ENCODE peak calls at places on chromosomes 16 and 17, in five cellular contexts. One of them, this sample, is unnamed.

GRCh38 chr16:89365044-89365467 is 125.3 kb downstream of the ANKRD11 start:
- DNase-seq in uterus: no peak
- DNase-seq in Panc1: no peak
- DNase-seq in left ventricle myocardium inferior: no peak
- DNase-seq in body of pancreas: no peak
- DNase-seq in this sample: no peak

GRCh38 chr17:42438600-42439567 is 15.8 kb upstream of the CAVIN1 start:
- DNase-seq in uterus: no peak
- DNase-seq in Panc1: no peak
- DNase-seq in left ventricle myocardium inferior: no peak
- DNase-seq in body of pancreas: peak; percentile 48
- DNase-seq in this sample: no peak

GRCh38 chr16:89330177-89330856 is 112.8 kb downstream of the ZNF778 start:
- DNase-seq in uterus: no peak
- DNase-seq in Panc1: no peak
- DNase-seq in left ventricle myocardium inferior: peak; percentile 43
- DNase-seq in body of pancreas: peak; percentile 76
- DNase-seq in this sample: no peak

GRCh38 chr16:23345237-23345636 is 43.1 kb downstream of the SCNN1B start:
- DNase-seq in uterus: no peak
- DNase-seq in Panc1: no peak
- DNase-seq in left ventricle myocardium inferior: no peak
- DNase-seq in body of pancreas: no peak
- DNase-seq in this sample: no peak

GRCh38 chr16:58931436-58931835 is 197.3 kb upstream of the GOT2 start:
- DNase-seq in uterus: no peak
- DNase-seq in Panc1: no peak
- DNase-seq in left ventricle myocardium inferior: no peak
- DNase-seq in body of pancreas: no peak
- DNase-seq in this sample: no peak

GRCh38 chr17:37791434-37791833 is 46.6 kb upstream of the HNF1B start:
- DNase-seq in uterus: no peak
- DNase-seq in Panc1: no peak
- DNase-seq in left ventricle myocardium inferior: no peak
- DNase-seq in body of pancreas: peak; percentile 62
- DNase-seq in this sample: no peak

GRCh38 chr17:66667491-66668030 is 167.4 kb upstream of the CACNG5 start:
- DNase-seq in uterus: no peak
- DNase-seq in Panc1: no peak
- DNase-seq in left ventricle myocardium inferior: no peak
- DNase-seq in body of pancreas: no peak
- DNase-seq in this sample: no peak

GRCh38 chr17:27888945-27889344 is 4.2 kb downstream of the LYRM9 start:
- DNase-seq in uterus: no peak
- DNase-seq in Panc1: no peak
- DNase-seq in left ventricle myocardium inferior: no peak
- DNase-seq in body of pancreas: peak; percentile 85
- DNase-seq in this sample: no peak

GRCh38 chr17:16171613-16172012 is 43.7 kb downstream of the NCOR1 start:
- DNase-seq in uterus: no peak
- DNase-seq in Panc1: peak; percentile 39
- DNase-seq in left ventricle myocardium inferior: no peak
- DNase-seq in body of pancreas: peak; percentile 32
- DNase-seq in this sample: no peak

GRCh38 chr17:73203135-73203787 is 10.4 kb downstream of the COG1 start:
- DNase-seq in uterus: peak; percentile 26
- DNase-seq in Panc1: no peak
- DNase-seq in left ventricle myocardium inferior: no peak
- DNase-seq in body of pancreas: peak; percentile 84
- DNase-seq in this sample: no peak

GRCh38 chr17:83189013-83189672 is 109.7 kb downstream of the METRNL start:
- DNase-seq in uterus: no peak
- DNase-seq in Panc1: no peak
- DNase-seq in left ventricle myocardium inferior: no peak
- DNase-seq in body of pancreas: peak; percentile 1
- DNase-seq in this sample: peak; percentile 90

GRCh38 chr16:23575834-23576233 is 18.3 kb downstream of the UBFD1 start:
- DNase-seq in uterus: no peak
- DNase-seq in Panc1: no peak
- DNase-seq in left ventricle myocardium inferior: no peak
- DNase-seq in body of pancreas: no peak
- DNase-seq in this sample: no peak

GRCh38 chr17:14871921-14872320 is 393.2 kb downstream of the PMP22 start:
- DNase-seq in uterus: no peak
- DNase-seq in Panc1: no peak
- DNase-seq in left ventricle myocardium inferior: no peak
- DNase-seq in body of pancreas: no peak
- DNase-seq in this sample: no peak

GRCh38 chr16:87725596-87726235 is 40.1 kb downstream of the KLHDC4 start:
- DNase-seq in uterus: no peak
- DNase-seq in Panc1: no peak
- DNase-seq in left ventricle myocardium inferior: no peak
- DNase-seq in body of pancreas: no peak
- DNase-seq in this sample: no peak

GRCh38 chr17:27937026-27937546 is 43.9 kb upstream of the LYRM9 start:
- DNase-seq in uterus: no peak
- DNase-seq in Panc1: no peak
- DNase-seq in left ventricle myocardium inferior: no peak
- DNase-seq in body of pancreas: no peak
- DNase-seq in this sample: no peak

GRCh38 chr16:56425439-56425832 is at the start of gene AMFR:
- DNase-seq in uterus: peak; percentile 48
- DNase-seq in Panc1: no peak
- DNase-seq in left ventricle myocardium inferior: peak; percentile 73
- DNase-seq in body of pancreas: peak; percentile 67
- DNase-seq in this sample: no peak

GRCh38 chr17:1865252-1866037 is 35.6 kb downstream of the RPA1 start:
- DNase-seq in uterus: no peak
- DNase-seq in Panc1: peak; percentile 18
- DNase-seq in left ventricle myocardium inferior: no peak
- DNase-seq in body of pancreas: peak; percentile 52
- DNase-seq in this sample: no peak

GRCh38 chr17:63647936-63648335 is 25.7 kb downstream of the MAP3K3 start:
- DNase-seq in uterus: no peak
- DNase-seq in Panc1: no peak
- DNase-seq in left ventricle myocardium inferior: no peak
- DNase-seq in body of pancreas: no peak
- DNase-seq in this sample: no peak

GRCh38 chr17:56125830-56126819 is 27.1 kb upstream of the ANKFN1 start:
- DNase-seq in uterus: no peak
- DNase-seq in Panc1: no peak
- DNase-seq in left ventricle myocardium inferior: no peak
- DNase-seq in body of pancreas: peak; percentile 41
- DNase-seq in this sample: no peak

GRCh38 chr17:17376362-17376761 is 73.2 kb downstream of the NT5M start:
- DNase-seq in uterus: no peak
- DNase-seq in Panc1: peak; percentile 55
- DNase-seq in left ventricle myocardium inferior: no peak
- DNase-seq in body of pancreas: no peak
- DNase-seq in this sample: no peak

GRCh38 chr16:81532491-81533174 is 88.0 kb downstream of the CMIP start:
- DNase-seq in uterus: no peak
- DNase-seq in Panc1: no peak
- DNase-seq in left ventricle myocardium inferior: no peak
- DNase-seq in body of pancreas: peak; percentile 80
- DNase-seq in this sample: no peak

GRCh38 chr16:72066747-72067146 is 3.7 kb downstream of the HPR start:
- DNase-seq in uterus: no peak
- DNase-seq in Panc1: peak; percentile 15
- DNase-seq in left ventricle myocardium inferior: no peak
- DNase-seq in body of pancreas: peak; percentile 32
- DNase-seq in this sample: no peak

DNA sequence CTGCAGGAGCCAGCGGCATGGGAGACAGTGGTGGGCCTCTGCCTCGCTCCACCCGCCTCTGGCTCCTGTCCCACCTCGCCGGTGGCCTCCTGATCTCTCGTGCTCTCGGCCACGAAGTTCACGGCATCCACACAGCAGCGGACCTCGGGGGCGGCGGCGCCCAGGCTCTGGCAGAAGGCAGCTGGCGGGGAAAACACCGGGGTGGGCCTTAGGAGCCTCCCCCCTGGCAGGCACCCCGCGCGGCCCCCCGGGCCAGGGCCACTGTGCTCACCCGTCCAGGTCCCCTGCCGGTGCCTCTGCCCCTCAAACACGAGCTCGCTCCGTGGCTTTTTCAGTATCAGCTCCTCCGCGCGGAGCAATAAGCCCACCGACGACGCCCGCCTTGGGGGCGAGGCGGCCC is 409 bp upstream of the C17orf107 start:
- DNase-seq in uterus: no peak
- DNase-seq in Panc1: no peak
- DNase-seq in left ventricle myocardium inferior: no peak
- DNase-seq in body of pancreas: peak; percentile 18
- DNase-seq in this sample: no peak
- H3K4me1 ChIP-seq in uterus: no peaks in the 10 kb centered on the region
- H3K4me1 ChIP-seq in Panc1: no peaks in the 10 kb centered on the region
- H3K4me1 ChIP-seq in left ventricle myocardium inferior: peaks cover 44% of the 10 kb centered on the region
- H3K4me1 ChIP-seq in body of pancreas: peaks cover 43% of the 10 kb centered on the region
- H3K4me1 ChIP-seq in this sample: peaks cover 29% of the 10 kb centered on the region

GRCh38 chr17:39818282-39819000 is 45.7 kb downstream of the IKZF3 start:
- DNase-seq in uterus: no peak
- DNase-seq in Panc1: no peak
- DNase-seq in left ventricle myocardium inferior: no peak
- DNase-seq in body of pancreas: no peak
- DNase-seq in this sample: no peak

GRCh38 chr17:39812466-39812865 is 51.6 kb downstream of the IKZF3 start:
- DNase-seq in uterus: no peak
- DNase-seq in Panc1: no peak
- DNase-seq in left ventricle myocardium inferior: no peak
- DNase-seq in body of pancreas: peak; percentile 9
- DNase-seq in this sample: no peak

GRCh38 chr17:39813631-39814030 is 50.5 kb downstream of the IKZF3 start:
- DNase-seq in uterus: no peak
- DNase-seq in Panc1: no peak
- DNase-seq in left ventricle myocardium inferior: no peak
- DNase-seq in body of pancreas: peak; percentile 3
- DNase-seq in this sample: no peak

GRCh38 chr17:39814497-39814896 is 49.6 kb downstream of the IKZF3 start:
- DNase-seq in uterus: no peak
- DNase-seq in Panc1: no peak
- DNase-seq in left ventricle myocardium inferior: no peak
- DNase-seq in body of pancreas: no peak
- DNase-seq in this sample: no peak

GRCh38 chr17:39816272-39816671 is 47.8 kb downstream of the IKZF3 start:
- DNase-seq in uterus: no peak
- DNase-seq in Panc1: no peak
- DNase-seq in left ventricle myocardium inferior: no peak
- DNase-seq in body of pancreas: no peak
- DNase-seq in this sample: no peak
- H3K4me1 ChIP-seq in uterus: no peaks in the 10 kb centered on the region
- H3K4me1 ChIP-seq in Panc1: no peaks in the 10 kb centered on the region
- H3K4me1 ChIP-seq in left ventricle myocardium inferior: no peaks in the 10 kb centered on the region
- H3K4me1 ChIP-seq in body of pancreas: no peaks in the 10 kb centered on the region
- H3K4me1 ChIP-seq in this sample: no peaks in the 10 kb centered on the region

DNA sequence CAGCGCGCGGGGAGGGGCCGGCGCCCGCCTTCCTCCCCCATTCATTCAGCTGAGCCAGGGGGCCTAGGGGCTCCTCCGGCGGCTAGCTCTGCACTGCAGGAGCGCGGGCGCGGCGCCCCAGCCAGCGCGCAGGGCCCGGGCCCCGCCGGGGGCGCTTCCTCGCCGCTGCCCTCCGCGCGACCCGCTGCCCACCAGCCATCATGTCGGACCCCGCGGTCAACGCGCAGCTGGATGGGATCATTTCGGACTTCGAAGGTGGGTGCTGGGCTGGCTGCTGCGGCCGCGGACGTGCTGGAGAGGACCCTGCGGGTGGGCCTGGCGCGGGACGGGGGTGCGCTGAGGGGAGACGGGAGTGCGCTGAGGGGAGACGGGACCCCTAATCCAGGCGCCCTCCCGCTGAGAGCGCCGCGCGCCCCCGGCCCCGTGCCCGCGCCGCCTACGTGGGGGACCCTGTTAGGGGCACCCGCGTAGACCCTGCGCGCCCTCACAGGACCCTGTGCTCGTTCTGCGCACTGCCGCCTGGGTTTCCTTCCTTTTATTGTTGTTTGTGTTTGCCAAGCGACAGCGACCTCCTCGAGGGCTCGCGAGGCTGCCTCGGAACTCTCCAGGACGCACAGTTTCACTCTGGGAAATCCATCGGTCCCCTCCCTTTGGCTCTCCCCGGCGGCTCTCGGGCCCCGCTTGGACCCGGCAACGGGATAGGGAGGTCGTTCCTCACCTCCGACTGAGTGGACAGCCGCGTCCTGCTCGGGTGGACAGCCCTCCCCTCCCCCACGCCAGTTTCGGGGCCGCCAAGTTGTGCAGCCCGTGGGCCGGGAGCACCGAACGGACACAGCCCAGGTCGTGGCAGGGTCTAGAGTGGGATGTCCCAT is 232.8 kb downstream of the SEC14L1 start:
- DNase-seq in uterus: peak; percentile 73
- DNase-seq in Panc1: no peak
- DNase-seq in left ventricle myocardium inferior: peak; percentile 50
- DNase-seq in body of pancreas: peak; percentile 44
- DNase-seq in this sample: no peak
- H3K4me1 ChIP-seq in uterus: peaks cover 36% of the 10 kb centered on the region
- H3K4me1 ChIP-seq in Panc1: peaks cover 89% of the 10 kb centered on the region
- H3K4me1 ChIP-seq in left ventricle myocardium inferior: peaks cover 92% of the 10 kb centered on the region
- H3K4me1 ChIP-seq in body of pancreas: peaks cover 80% of the 10 kb centered on the region
- H3K4me1 ChIP-seq in this sample: peaks cover 84% of the 10 kb centered on the region

GRCh38 chr17:75153854-75154194 is 488 bp downstream of the JPT1 start:
- DNase-seq in uterus: no peak
- DNase-seq in Panc1: no peak
- DNase-seq in left ventricle myocardium inferior: no peak
- DNase-seq in body of pancreas: no peak
- DNase-seq in this sample: no peak

GRCh38 chr17:75154195-75155106 is at the start of gene JPT1:
- DNase-seq in uterus: peak; percentile 99
- DNase-seq in Panc1: peak; percentile 96
- DNase-seq in left ventricle myocardium inferior: peak; percentile 98
- DNase-seq in body of pancreas: peak; percentile 99
- DNase-seq in this sample: peak; percentile 98

GRCh38 chr17:75151893-75152292 is 2.4 kb downstream of the JPT1 start:
- DNase-seq in uterus: no peak
- DNase-seq in Panc1: no peak
- DNase-seq in left ventricle myocardium inferior: no peak
- DNase-seq in body of pancreas: no peak
- DNase-seq in this sample: no peak

GRCh38 chr17:75152523-75152922 is 1.8 kb downstream of the JPT1 start:
- DNase-seq in uterus: no peak
- DNase-seq in Panc1: no peak
- DNase-seq in left ventricle myocardium inferior: no peak
- DNase-seq in body of pancreas: no peak
- DNase-seq in this sample: no peak

GRCh38 chr17:75152971-75153853 is 1.1 kb downstream of the JPT1 start:
- DNase-seq in uterus: no peak
- DNase-seq in Panc1: no peak
- DNase-seq in left ventricle myocardium inferior: no peak
- DNase-seq in body of pancreas: peak; percentile 18
- DNase-seq in this sample: no peak
- H3K4me1 ChIP-seq in uterus: no peaks in the 10 kb centered on the region
- H3K4me1 ChIP-seq in Panc1: peaks cover 14% of the 10 kb centered on the region
- H3K4me1 ChIP-seq in left ventricle myocardium inferior: peaks cover 22% of the 10 kb centered on the region
- H3K4me1 ChIP-seq in body of pancreas: peaks cover 16% of the 10 kb centered on the region
- H3K4me1 ChIP-seq in this sample: peaks cover 28% of the 10 kb centered on the region

DNA sequence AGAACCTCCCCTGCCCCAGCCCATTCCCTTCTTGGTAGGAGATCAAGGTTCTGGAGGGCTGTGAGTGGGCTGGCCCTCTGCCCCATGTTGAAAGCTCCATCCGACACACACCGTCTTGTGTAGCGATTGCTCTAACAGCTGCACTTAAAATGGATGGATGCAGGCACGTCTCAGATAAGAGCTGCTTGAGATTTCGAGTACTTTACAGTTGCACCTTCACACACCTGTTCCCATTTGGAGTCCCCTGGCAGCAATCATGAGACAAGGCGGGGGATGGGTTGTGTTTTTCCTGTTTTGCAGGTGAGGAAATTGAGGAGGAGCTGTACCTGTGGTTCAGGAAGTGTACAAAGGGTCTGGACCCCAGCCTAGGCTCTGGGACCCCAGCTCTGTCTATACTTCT is 25.6 kb upstream of the TAC4 start:
- DNase-seq in uterus: no peak
- DNase-seq in Panc1: no peak
- DNase-seq in left ventricle myocardium inferior: no peak
- DNase-seq in body of pancreas: no peak
- DNase-seq in this sample: no peak
- H3K4me1 ChIP-seq in uterus: no peaks in the 10 kb centered on the region
- H3K4me1 ChIP-seq in Panc1: no peaks in the 10 kb centered on the region
- H3K4me1 ChIP-seq in left ventricle myocardium inferior: no peaks in the 10 kb centered on the region
- H3K4me1 ChIP-seq in body of pancreas: no peaks in the 10 kb centered on the region
- H3K4me1 ChIP-seq in this sample: no peaks in the 10 kb centered on the region